ENCODE peak calls at places on chromosomes 16 and 17, in five cellular contexts. H is DMS53; E is activated CD8-positive, alpha-beta T cell treated with anti-CD3 and anti-CD28 coated beads for 36 hours; S is activated B cell treated with CpG ODN at 0.5 μM for 24 hours; C is activated CD4-positive, alpha-beta memory T cell treated with anti-CD3 and anti-CD28 coated beads, Interleukin-2, amount 10 ng/mL, durations not matched to agents 7 days and 5 days. M is an unnamed sample.

GRCh38 chr17:60390223-60390622 is 1.7 kb downstream of the USP32 start:
- DNase-seq in H (no peak), E (no peak), S (no peak), C (no peak), M (no peak)

GRCh38 chr16:86241681-86242080 is 268.6 kb upstream of the FOXF1 start:
- DNase-seq in H (no peak), E (no peak), S (no peak), C (no peak), M (no peak)

GRCh38 chr17:55588858-55589257 is 77.6 kb upstream of the SMIM36 start:
- DNase-seq in H (no peak), E (no peak), S (no peak), C (no peak), M (no peak)

GRCh38 chr17:31820691-31821435 is 38.2 kb downstream of the COPRS start:
- DNase-seq in H (no peak), E (no peak), S (no peak), C (no peak), M (no peak)

GRCh38 chr16:35391328-35391727 is 1931.9 kb downstream of the TP53TG3F start:
- DNase-seq in H (peak; percentile 54), E (peak; percentile 42), S (no peak), C (peak; percentile 19), M (peak; percentile 3)

GRCh38 chr16:19524866-19525723 is 1.4 kb downstream of the CCP110 start:
- DNase-seq in H (no peak), E (no peak), S (no peak), C (no peak), M (no peak)

GRCh38 chr17:6608321-6608720 is 32.2 kb downstream of the KIAA0753 start:
- DNase-seq in H (peak; percentile 53), E (no peak), S (no peak), C (no peak), M (no peak)

GRCh38 chr16:10569629-10570028 is 10.8 kb downstream of the EMP2 start:
- DNase-seq in H (no peak), E (no peak), S (no peak), C (no peak), M (no peak)

GRCh38 chr16:65015577-65015976 is 106.3 kb downstream of the CDH11 start:
- DNase-seq in H (no peak), E (no peak), S (no peak), C (no peak), M (no peak)

GRCh38 chr17:2796164-2797140 is at the start of gene RAP1GAP2:
- DNase-seq in H (no peak), E (peak; percentile 69), S (peak; percentile 46), C (peak; percentile 91), M (peak; percentile 58)

GRCh38 chr17:66673668-66674276 is 161.1 kb upstream of the CACNG5 start:
- DNase-seq in H (peak; percentile 74), E (peak; percentile 54), S (no peak), C (peak; percentile 50), M (no peak)

GRCh38 chr17:72538443-72538842 is 417.6 kb downstream of the SOX9 start:
- DNase-seq in H (no peak), E (no peak), S (no peak), C (no peak), M (no peak)

GRCh38 chr17:48634446-48635208 is 8.5 kb upstream of the HOXB9 start:
- DNase-seq in H (no peak), E (no peak), S (no peak), C (no peak), M (no peak)

GRCh38 chr17:17890773-17891759 is 54.3 kb upstream of the SREBF1 start:
- DNase-seq in H (peak; percentile 76), E (peak; percentile 61), S (no peak), C (peak; percentile 57), M (peak; percentile 4)

GRCh38 chr16:2926660-2927646 is 15.2 kb downstream of the FLYWCH1 start:
- DNase-seq in H (peak; percentile 87), E (peak; percentile 95), S (peak; percentile 67), C (peak; percentile 90), M (peak; percentile 84)

GRCh38 chr16:79217375-79218011 is 383.0 kb downstream of the MAF start:
- DNase-seq in H (no peak), E (peak; percentile 45), S (no peak), C (peak; percentile 54), M (no peak)

GRCh38 chr16:1174477-1175357 is 21.8 kb downstream of the CACNA1H start:
- DNase-seq in H (no peak), E (no peak), S (no peak), C (no peak), M (no peak)

GRCh38 chr17:77125432-77125901 is 15.3 kb upstream of the SEC14L1 start:
- DNase-seq in H (peak; percentile 37), E (no peak), S (no peak), C (no peak), M (no peak)

GRCh38 chr16:47905771-47906170 is 250.0 kb downstream of the ABCC12 start:
- DNase-seq in H (no peak), E (no peak), S (no peak), C (no peak), M (no peak)

GRCh38 chr17:16052486-16052885 is 52.9 kb downstream of the TTC19 start:
- DNase-seq in H (no peak), E (no peak), S (no peak), C (no peak), M (no peak)

GRCh38 chr17:77681820-77682219 is 276.7 kb upstream of the TNRC6C start:
- DNase-seq in H (no peak), E (no peak), S (no peak), C (no peak), M (no peak)

GRCh38 chr16:9102379-9102778 is 10.9 kb downstream of the HAPSTR1 start:
- DNase-seq in H (no peak), E (no peak), S (no peak), C (no peak), M (peak; percentile 49)

GRCh38 chr17:67390646-67391480 is 13.8 kb downstream of the PITPNC1 start:
- DNase-seq in H (peak; percentile 97), E (peak; percentile 90), S (no peak), C (peak; percentile 78), M (no peak)

GRCh38 chr17:74935585-74936469 is at the start of gene OTOP3:
- DNase-seq in H (peak; percentile 52), E (no peak), S (no peak), C (no peak), M (no peak)

GRCh38 chr17:50265212-50265611 is 9.1 kb upstream of the TMEM92 start:
- DNase-seq in H (no peak), E (no peak), S (peak; percentile 14), C (no peak), M (no peak)

M was measured in naive B cell.